ENCODE peak calls at places on chromosomes 12 and 14, in five cellular contexts. One of them, this sample, is unnamed.

GRCh38 chr12:131466306-131466705 is 244.6 kb upstream of the SFSWAP start:
- DNase-seq in stomach: peak
- DNase-seq in NB4: no peak
- DNase-seq in gastrocnemius medialis: no peak
- DNase-seq in transverse colon: no peak
- DNase-seq in this sample: no peak

GRCh38 chr12:121843236-121843982 is 15.2 kb downstream of the HPD start:
- DNase-seq in stomach: no peak
- DNase-seq in NB4: no peak
- DNase-seq in gastrocnemius medialis: no peak
- DNase-seq in transverse colon: no peak
- DNase-seq in this sample: no peak

GRCh38 chr12:29088611-29089219 is 60.4 kb upstream of the FAR2 start:
- DNase-seq in stomach: no peak
- DNase-seq in NB4: peak
- DNase-seq in gastrocnemius medialis: no peak
- DNase-seq in transverse colon: no peak
- DNase-seq in this sample: peak

GRCh38 chr12:29676676-29677075 is 107.1 kb downstream of the TMTC1 start:
- DNase-seq in stomach: no peak
- DNase-seq in NB4: no peak
- DNase-seq in gastrocnemius medialis: no peak
- DNase-seq in transverse colon: no peak
- DNase-seq in this sample: no peak

GRCh38 chr14:78790262-78790661 is 620.1 kb downstream of the NRXN3 start:
- DNase-seq in stomach: no peak
- DNase-seq in NB4: peak
- DNase-seq in gastrocnemius medialis: no peak
- DNase-seq in transverse colon: no peak
- DNase-seq in this sample: no peak

GRCh38 chr12:43728698-43729097 is 29.9 kb downstream of the PUS7L start:
- DNase-seq in stomach: no peak
- DNase-seq in NB4: no peak
- DNase-seq in gastrocnemius medialis: no peak
- DNase-seq in transverse colon: no peak
- DNase-seq in this sample: no peak

GRCh38 chr12:5377997-5378596 is 53.8 kb upstream of the NTF3 start:
- DNase-seq in stomach: no peak
- DNase-seq in NB4: no peak
- DNase-seq in gastrocnemius medialis: no peak
- DNase-seq in transverse colon: peak
- DNase-seq in this sample: no peak

GRCh38 chr12:109613611-109614455 is 40.2 kb downstream of the MVK start:
- DNase-seq in stomach: no peak
- DNase-seq in NB4: no peak
- DNase-seq in gastrocnemius medialis: no peak
- DNase-seq in transverse colon: no peak
- DNase-seq in this sample: no peak

GRCh38 chr12:2794261-2794735 is 472 bp upstream of the FKBP4 start:
- DNase-seq in stomach: no peak
- DNase-seq in NB4: no peak
- DNase-seq in gastrocnemius medialis: peak
- DNase-seq in transverse colon: peak
- DNase-seq in this sample: no peak

GRCh38 chr14:32534145-32534544 is 205.0 kb downstream of the AKAP6 start:
- DNase-seq in stomach: no peak
- DNase-seq in NB4: no peak
- DNase-seq in gastrocnemius medialis: no peak
- DNase-seq in transverse colon: no peak
- DNase-seq in this sample: no peak

GRCh38 chr14:64194404-64194803 is 99.8 kb downstream of the ESR2 start:
- DNase-seq in stomach: no peak
- DNase-seq in NB4: no peak
- DNase-seq in gastrocnemius medialis: no peak
- DNase-seq in transverse colon: no peak
- DNase-seq in this sample: no peak

GRCh38 chr14:32578181-32578580 is 249.1 kb downstream of the AKAP6 start:
- DNase-seq in stomach: no peak
- DNase-seq in NB4: no peak
- DNase-seq in gastrocnemius medialis: no peak
- DNase-seq in transverse colon: no peak
- DNase-seq in this sample: no peak

GRCh38 chr14:99189201-99189801 is 82.7 kb downstream of the BCL11B start:
- DNase-seq in stomach: no peak
- DNase-seq in NB4: no peak
- DNase-seq in gastrocnemius medialis: no peak
- DNase-seq in transverse colon: no peak
- DNase-seq in this sample: no peak

GRCh38 chr14:51849095-51849494 is 11.3 kb upstream of the GNG2 start:
- DNase-seq in stomach: no peak
- DNase-seq in NB4: no peak
- DNase-seq in gastrocnemius medialis: no peak
- DNase-seq in transverse colon: no peak
- DNase-seq in this sample: no peak

GRCh38 chr12:15494329-15495046 is 172.2 kb downstream of the PTPRO start:
- DNase-seq in stomach: no peak
- DNase-seq in NB4: no peak
- DNase-seq in gastrocnemius medialis: no peak
- DNase-seq in transverse colon: no peak
- DNase-seq in this sample: no peak

GRCh38 chr12:57124259-57124877 is 3.9 kb upstream of the LRP1 start:
- DNase-seq in stomach: peak
- DNase-seq in NB4: peak
- DNase-seq in gastrocnemius medialis: no peak
- DNase-seq in transverse colon: peak
- DNase-seq in this sample: peak

GRCh38 chr12:15701721-15702156 is 87.4 kb downstream of the EPS8 start:
- DNase-seq in stomach: no peak
- DNase-seq in NB4: peak
- DNase-seq in gastrocnemius medialis: no peak
- DNase-seq in transverse colon: no peak
- DNase-seq in this sample: peak

GRCh38 chr12:131056626-131057025 is 102.9 kb downstream of the ADGRD1 start:
- DNase-seq in stomach: no peak
- DNase-seq in NB4: no peak
- DNase-seq in gastrocnemius medialis: no peak
- DNase-seq in transverse colon: no peak
- DNase-seq in this sample: no peak

GRCh38 chr12:54240971-54241588 is 38.8 kb downstream of the CBX5 start:
- DNase-seq in stomach: no peak
- DNase-seq in NB4: no peak
- DNase-seq in gastrocnemius medialis: no peak
- DNase-seq in transverse colon: no peak
- DNase-seq in this sample: no peak

GRCh38 chr12:58915634-58916033 is 4.7 kb downstream of the LRIG3 start:
- DNase-seq in stomach: peak
- DNase-seq in NB4: no peak
- DNase-seq in gastrocnemius medialis: peak
- DNase-seq in transverse colon: peak
- DNase-seq in this sample: no peak

GRCh38 chr14:90087433-90087832 is 25.6 kb downstream of the KCNK13 start:
- DNase-seq in stomach: no peak
- DNase-seq in NB4: peak
- DNase-seq in gastrocnemius medialis: peak
- DNase-seq in transverse colon: peak
- DNase-seq in this sample: no peak

GRCh38 chr14:104590240-104590965 is 10.8 kb downstream of the C14orf180 start:
- DNase-seq in stomach: no peak
- DNase-seq in NB4: no peak
- DNase-seq in gastrocnemius medialis: no peak
- DNase-seq in transverse colon: no peak
- DNase-seq in this sample: no peak

GRCh38 chr12:4265280-4265679 is 8.3 kb upstream of the CCND2 start:
- DNase-seq in stomach: no peak
- DNase-seq in NB4: no peak
- DNase-seq in gastrocnemius medialis: no peak
- DNase-seq in transverse colon: no peak
- DNase-seq in this sample: no peak

GRCh38 chr12:131867891-131868675 is 26.3 kb upstream of the ULK1 start:
- DNase-seq in stomach: no peak
- DNase-seq in NB4: peak
- DNase-seq in gastrocnemius medialis: no peak
- DNase-seq in transverse colon: no peak
- DNase-seq in this sample: no peak

GRCh38 chr12:102673606-102674005 is 193.2 kb upstream of the IGF1 start:
- DNase-seq in stomach: no peak
- DNase-seq in NB4: no peak
- DNase-seq in gastrocnemius medialis: no peak
- DNase-seq in transverse colon: no peak
- DNase-seq in this sample: no peak

GRCh38 chr14:44657688-44658388 is 150.8 kb upstream of the FSCB start:
- DNase-seq in stomach: no peak
- DNase-seq in NB4: peak
- DNase-seq in gastrocnemius medialis: no peak
- DNase-seq in transverse colon: no peak
- DNase-seq in this sample: peak

GRCh38 chr12:21509768-21510167 is 8.2 kb downstream of the GOLT1B start:
- DNase-seq in stomach: no peak
- DNase-seq in NB4: no peak
- DNase-seq in gastrocnemius medialis: no peak
- DNase-seq in transverse colon: no peak
- DNase-seq in this sample: no peak

GRCh38 chr12:45192041-45192695 is 23.7 kb upstream of the ANO6 start:
- DNase-seq in stomach: no peak
- DNase-seq in NB4: peak
- DNase-seq in gastrocnemius medialis: no peak
- DNase-seq in transverse colon: no peak
- DNase-seq in this sample: peak

GRCh38 chr12:120290541-120291312 is 976 bp downstream of the RNU4-2 start:
- DNase-seq in stomach: peak
- DNase-seq in NB4: peak
- DNase-seq in gastrocnemius medialis: no peak
- DNase-seq in transverse colon: peak
- DNase-seq in this sample: no peak

GRCh38 chr12:67370979-67371378 is 101.8 kb downstream of the CAND1 start:
- DNase-seq in stomach: no peak
- DNase-seq in NB4: no peak
- DNase-seq in gastrocnemius medialis: no peak
- DNase-seq in transverse colon: no peak
- DNase-seq in this sample: no peak

GRCh38 chr14:23863836-23864235 is 89.7 kb upstream of the DHRS4 start:
- DNase-seq in stomach: no peak
- DNase-seq in NB4: no peak
- DNase-seq in gastrocnemius medialis: no peak
- DNase-seq in transverse colon: no peak
- DNase-seq in this sample: no peak

GRCh38 chr14:51873221-51873893 is 12.9 kb downstream of the GNG2 start:
- DNase-seq in stomach: no peak
- DNase-seq in NB4: peak
- DNase-seq in gastrocnemius medialis: no peak
- DNase-seq in transverse colon: no peak
- DNase-seq in this sample: peak

GRCh38 chr14:85437143-85437542 is 92.8 kb upstream of the FLRT2 start:
- DNase-seq in stomach: no peak
- DNase-seq in NB4: no peak
- DNase-seq in gastrocnemius medialis: no peak
- DNase-seq in transverse colon: no peak
- DNase-seq in this sample: no peak

GRCh38 chr12:64061868-64062375 is 160.2 kb downstream of the KICS2 start:
- DNase-seq in stomach: no peak
- DNase-seq in NB4: no peak
- DNase-seq in gastrocnemius medialis: no peak
- DNase-seq in transverse colon: no peak
- DNase-seq in this sample: no peak

GRCh38 chr14:91232052-91232451 is 12.5 kb downstream of the GPR68 start:
- DNase-seq in stomach: no peak
- DNase-seq in NB4: peak
- DNase-seq in gastrocnemius medialis: no peak
- DNase-seq in transverse colon: no peak
- DNase-seq in this sample: no peak

GRCh38 chr14:41051801-41052200 is 554.9 kb upstream of the LRFN5 start:
- DNase-seq in stomach: no peak
- DNase-seq in NB4: no peak
- DNase-seq in gastrocnemius medialis: no peak
- DNase-seq in transverse colon: no peak
- DNase-seq in this sample: no peak

GRCh38 chr14:94521375-94522114 is 12.3 kb upstream of the SERPINA12 start:
- DNase-seq in stomach: no peak
- DNase-seq in NB4: no peak
- DNase-seq in gastrocnemius medialis: no peak
- DNase-seq in transverse colon: no peak
- DNase-seq in this sample: no peak

GRCh38 chr12:47364251-47364650 is 284.5 kb upstream of the AMIGO2 start:
- DNase-seq in stomach: no peak
- DNase-seq in NB4: no peak
- DNase-seq in gastrocnemius medialis: no peak
- DNase-seq in transverse colon: no peak
- DNase-seq in this sample: no peak

GRCh38 chr12:52147367-52147972 is 44.3 kb downstream of the KRT80 start:
- DNase-seq in stomach: peak
- DNase-seq in NB4: peak
- DNase-seq in gastrocnemius medialis: peak
- DNase-seq in transverse colon: peak
- DNase-seq in this sample: peak
- TF ChIP-seq POLR2A in stomach: no peak
- TF ChIP-seq POLR2A in NB4: no peak
- TF ChIP-seq POLR2A in gastrocnemius medialis: peak
- TF ChIP-seq POLR2A in transverse colon: peak
- TF ChIP-seq POLR2A in this sample: peak

GRCh38 chr14:37592288-37593274 is 2.5 kb downstream of the FOXA1 start:
- DNase-seq in stomach: no peak
- DNase-seq in NB4: no peak
- DNase-seq in gastrocnemius medialis: no peak
- DNase-seq in transverse colon: peak
- DNase-seq in this sample: no peak
- TF ChIP-seq POLR2A in stomach: no peak
- TF ChIP-seq POLR2A in NB4: no peak
- TF ChIP-seq POLR2A in gastrocnemius medialis: no peak
- TF ChIP-seq POLR2A in transverse colon: no peak
- TF ChIP-seq POLR2A in this sample: no peak

GRCh38 chr12:51172515-51173431 is at the start of gene TFCP2:
- DNase-seq in stomach: peak
- DNase-seq in NB4: peak
- DNase-seq in gastrocnemius medialis: peak
- DNase-seq in transverse colon: peak
- DNase-seq in this sample: peak
- TF ChIP-seq POLR2A in stomach: no peak
- TF ChIP-seq POLR2A in NB4: peak
- TF ChIP-seq POLR2A in gastrocnemius medialis: peak
- TF ChIP-seq POLR2A in transverse colon: peak
- TF ChIP-seq POLR2A in this sample: peak

GRCh38 chr12:49061157-49061650 is 610 bp upstream of the KMT2D start:
- DNase-seq in stomach: no peak
- DNase-seq in NB4: no peak
- DNase-seq in gastrocnemius medialis: no peak
- DNase-seq in transverse colon: no peak
- DNase-seq in this sample: no peak

GRCh38 chr12:49059385-49060232 is 985 bp downstream of the KMT2D start:
- DNase-seq in stomach: no peak
- DNase-seq in NB4: peak
- DNase-seq in gastrocnemius medialis: no peak
- DNase-seq in transverse colon: peak
- DNase-seq in this sample: peak

GRCh38 chr12:49059063-49059384 is 1.6 kb downstream of the KMT2D start:
- DNase-seq in stomach: no peak
- DNase-seq in NB4: no peak
- DNase-seq in gastrocnemius medialis: no peak
- DNase-seq in transverse colon: no peak
- DNase-seq in this sample: no peak

GRCh38 chr12:49058366-49059062 is 2.1 kb downstream of the KMT2D start:
- DNase-seq in stomach: no peak
- DNase-seq in NB4: no peak
- DNase-seq in gastrocnemius medialis: no peak
- DNase-seq in transverse colon: no peak
- DNase-seq in this sample: peak

GRCh38 chr12:49060237-49061156 is at the start of gene KMT2D:
- DNase-seq in stomach: peak
- DNase-seq in NB4: peak
- DNase-seq in gastrocnemius medialis: peak
- DNase-seq in transverse colon: peak
- DNase-seq in this sample: peak
- TF ChIP-seq POLR2A in stomach: no peak
- TF ChIP-seq POLR2A in NB4: peak
- TF ChIP-seq POLR2A in gastrocnemius medialis: peak
- TF ChIP-seq POLR2A in transverse colon: peak
- TF ChIP-seq POLR2A in this sample: peak

This sample was measured in erythroblast.